ENCODE peak calls at places on chromosomes 3 and 15, in six cellular contexts. O, F, C, H, Q and A are unnamed samples.

GRCh38 chr3:141646760-141647561 is 91.1 kb upstream of the RNF7 start:
- DNase-seq in O (peak; percentile 62), F (peak; percentile 21), C (peak; percentile 32), H (peak; percentile 75), Q (peak; percentile 31), A (peak; percentile 73)

GRCh38 chr15:25670025-25670554 is 193.0 kb downstream of the ATP10A start:
- DNase-seq in O (peak; percentile 76), F (peak; percentile 62), C (peak; percentile 38), H (peak; percentile 10), Q (peak; percentile 61), A (peak; percentile 86)

GRCh38 chr15:62958528-62958927 is 84.0 kb upstream of the TPM1 start:
- DNase-seq in O (no peak), F (no peak), C (no peak), H (no peak), Q (no peak), A (no peak)

GRCh38 chr3:29389362-29389761 is 108.5 kb downstream of the RBMS3 start:
- DNase-seq in O (no peak), F (no peak), C (no peak), H (no peak), Q (no peak), A (no peak)

GRCh38 chr3:135100349-135100741 is 305.3 kb downstream of the EPHB1 start:
- DNase-seq in O (no peak), F (no peak), C (no peak), H (no peak), Q (no peak), A (no peak)

GRCh38 chr3:134370611-134371451 is 3.4 kb downstream of the AMOTL2 start:
- DNase-seq in O (no peak), F (no peak), C (no peak), H (no peak), Q (no peak), A (peak; percentile 34)

GRCh38 chr15:54580643-54581042 is 602.4 kb downstream of the UNC13C start:
- DNase-seq in O (no peak), F (no peak), C (no peak), H (no peak), Q (no peak), A (no peak)

GRCh38 chr3:109926376-109926775 is 589.0 kb upstream of the DPPA4 start:
- DNase-seq in O (no peak), F (no peak), C (peak; percentile 84), H (no peak), Q (no peak), A (no peak)

GRCh38 chr3:127846576-127846975 is 24.3 kb upstream of the MGLL start:
- DNase-seq in O (no peak), F (no peak), C (no peak), H (no peak), Q (no peak), A (no peak)

GRCh38 chr3:123026551-123027291 is 842 bp downstream of the SEMA5B start:
- DNase-seq in O (no peak), F (peak; percentile 44), C (no peak), H (peak; percentile 17), Q (no peak), A (peak; percentile 62)

GRCh38 chr15:89932880-89933279 is 20.1 kb upstream of the ARPIN start:
- DNase-seq in O (no peak), F (no peak), C (no peak), H (no peak), Q (no peak), A (no peak)

GRCh38 chr3:81823882-81824395 is 62.5 kb upstream of the GBE1 start:
- DNase-seq in O (no peak), F (no peak), C (peak; percentile 1), H (peak; percentile 5), Q (peak; percentile 10), A (no peak)

GRCh38 chr3:87126321-87126720 is 100.8 kb upstream of the CHMP2B start:
- DNase-seq in O (no peak), F (no peak), C (peak; percentile 27), H (no peak), Q (no peak), A (no peak)

GRCh38 chr3:16978234-16978920 is 93.6 kb downstream of the PLCL2 start:
- DNase-seq in O (peak; percentile 49), F (no peak), C (no peak), H (no peak), Q (no peak), A (no peak)

GRCh38 chr3:34533468-34533867 is 735.0 kb downstream of the PDCD6IP start:
- DNase-seq in O (no peak), F (no peak), C (no peak), H (no peak), Q (no peak), A (no peak)

GRCh38 chr3:47412453-47412756 is 31.6 kb downstream of the PTPN23 start:
- DNase-seq in O (no peak), F (no peak), C (no peak), H (no peak), Q (no peak), A (no peak)

GRCh38 chr15:68258684-68259083 is 18.9 kb upstream of the FEM1B start:
- DNase-seq in O (no peak), F (no peak), C (no peak), H (no peak), Q (no peak), A (no peak)

GRCh38 chr3:197949191-197949766 is 711 bp upstream of the RPL35A start:
- DNase-seq in O (no peak), F (no peak), C (no peak), H (no peak), Q (no peak), A (no peak)

GRCh38 chr3:29511701-29512100 is 230.8 kb downstream of the RBMS3 start:
- DNase-seq in O (no peak), F (no peak), C (no peak), H (no peak), Q (no peak), A (no peak)

GRCh38 chr15:70478251-70478990 is 284.9 kb downstream of the UACA start:
- DNase-seq in O (no peak), F (no peak), C (no peak), H (no peak), Q (no peak), A (no peak)

GRCh38 chr3:153284282-153284938 is 122.4 kb downstream of the RAP2B start:
- DNase-seq in O (peak; percentile 96), F (no peak), C (peak; percentile 51), H (peak; percentile 89), Q (no peak), A (no peak)

GRCh38 chr15:73369073-73369694 is 426 bp upstream of the HCN4 start:
- DNase-seq in O (no peak), F (no peak), C (no peak), H (no peak), Q (no peak), A (no peak)

GRCh38 chr3:142366434-142366833 is 81.4 kb downstream of the XRN1 start:
- DNase-seq in O (no peak), F (no peak), C (no peak), H (no peak), Q (no peak), A (no peak)

GRCh38 chr15:90362936-90363212 is 10.8 kb downstream of the ZNF774 start:
- DNase-seq in O (peak; percentile 92), F (no peak), C (no peak), H (peak; percentile 86), Q (no peak), A (no peak)

GRCh38 chr3:148746053-148746452 is 48.4 kb downstream of the AGTR1 start:
- DNase-seq in O (no peak), F (no peak), C (no peak), H (no peak), Q (no peak), A (no peak)

GRCh38 chr3:53795176-53795575 is 51.0 kb downstream of the CHDH start:
- DNase-seq in O (no peak), F (no peak), C (no peak), H (no peak), Q (no peak), A (no peak)

GRCh38 chr3:53791317-53791716 is 54.9 kb downstream of the CHDH start:
- DNase-seq in O (no peak), F (no peak), C (no peak), H (no peak), Q (no peak), A (no peak)

GRCh38 chr3:53798144-53798543 is 48.1 kb downstream of the CHDH start:
- DNase-seq in O (no peak), F (no peak), C (no peak), H (no peak), Q (no peak), A (no peak)

GRCh38 chr3:53796161-53796560 is 50.1 kb downstream of the CHDH start:
- DNase-seq in O (no peak), F (no peak), C (no peak), H (no peak), Q (no peak), A (no peak)

DNA sequence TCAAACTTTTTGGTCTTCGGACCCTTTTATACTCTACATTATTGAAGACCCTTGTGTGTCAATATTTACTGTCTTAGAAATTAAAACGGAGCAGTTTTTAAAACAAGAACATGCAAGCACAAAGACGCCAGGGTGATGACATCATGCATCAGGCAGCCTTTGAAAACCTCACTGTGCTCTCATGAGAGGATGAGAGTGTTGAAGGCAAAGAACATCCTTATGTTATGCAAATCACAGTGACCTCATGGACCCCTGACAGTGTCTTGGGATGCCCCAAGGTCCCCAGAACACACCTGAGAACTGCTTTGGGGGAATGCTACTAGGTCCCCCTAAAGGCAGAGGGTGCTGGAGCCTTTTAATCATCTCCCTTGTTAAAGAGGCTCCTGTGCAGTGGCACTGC is 51.6 kb downstream of the CHDH start:
- DNase-seq in O (peak; percentile 49), F (no peak), C (no peak), H (no peak), Q (no peak), A (no peak)
- H3K14ac ChIP-seq in O (no peak overlapping the region), F (no peak overlapping the region), C (no peak overlapping the region), H (no peak overlapping the region), Q (no peak overlapping the region), A (no peak overlapping the region)

GRCh38 chr3:72340056-72340455 is 508.2 kb downstream of the SHQ1 start:
- DNase-seq in O (no peak), F (no peak), C (no peak), H (no peak), Q (no peak), A (no peak)
- H3K18ac ChIP-seq in O (no peak overlapping the region), F (no peak overlapping the region), C (no peak overlapping the region), H (no peak overlapping the region), Q (no peak overlapping the region), A (no peak overlapping the region)

DNA sequence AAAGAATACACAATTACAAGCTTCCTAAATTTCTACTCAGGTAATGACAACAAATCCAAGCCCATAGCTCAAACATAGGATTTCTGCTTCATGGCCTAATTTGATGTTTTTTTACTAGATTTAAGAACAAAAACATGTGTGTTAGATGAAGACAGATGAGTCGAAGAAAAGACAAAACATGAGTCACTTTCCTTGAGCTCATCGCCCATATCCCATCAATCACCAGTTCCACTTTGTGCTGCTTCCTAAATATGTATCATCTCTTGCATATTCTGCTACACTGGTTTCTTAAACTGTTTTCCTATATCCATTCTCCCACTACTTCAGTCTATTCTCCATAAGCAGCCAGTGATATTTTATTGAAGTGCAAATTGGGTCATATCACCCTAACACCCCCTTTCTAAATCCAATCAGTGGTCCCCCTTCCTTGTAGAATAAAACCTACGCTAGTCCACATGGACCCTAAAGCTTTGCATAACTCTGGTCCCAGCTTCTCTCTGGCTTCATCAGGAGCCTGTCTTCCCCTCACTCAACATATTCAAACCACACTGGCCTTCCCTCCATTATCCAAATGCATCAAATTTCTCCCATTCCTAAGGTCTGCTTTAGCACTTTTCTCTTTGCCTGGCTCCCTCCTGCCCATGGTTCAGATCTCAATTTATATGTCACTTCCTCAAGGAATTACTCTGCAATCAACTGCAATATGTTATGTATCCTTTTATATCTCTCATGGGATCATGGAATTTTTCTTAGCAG is 1033.9 kb downstream of the FHIT start:
- DNase-seq in O (peak; percentile 2), F (no peak), C (no peak), H (no peak), Q (no peak), A (no peak)
- H3K14ac ChIP-seq in O (no peak overlapping the region), F (no peak overlapping the region), C (no peak overlapping the region), H (no peak overlapping the region), Q (no peak overlapping the region), A (no peak overlapping the region)

GRCh38 chr3:129732200-129732876 is 125.9 kb upstream of the PLXND1 start:
- DNase-seq in O (peak; percentile 75), F (no peak), C (no peak), H (no peak), Q (no peak), A (no peak)
- H3K18ac ChIP-seq in O (no peak overlapping the region), F (no peak overlapping the region), C (no peak overlapping the region), H (no peak overlapping the region), Q (no peak overlapping the region), A (no peak overlapping the region)